ENCODE peak calls at places on chromosomes 4 and X, in four cellular contexts. F is CD8-positive, alpha-beta T cell; S is tibial nerve; G is esophagus squamous epithelium. R is an unnamed sample. For H3K9me3, the result is how much of the 10 kb centered on the place peaks cover.

GRCh38 chrX:30939928-30940327 is 50.9 kb upstream of the TAB3 start:
- DNase-seq in F (no peak), S (no peak), G (no peak), R (no peak)

GRCh38 chr4:113260671-113261070 is 211.2 kb downstream of the ANK2 start:
- DNase-seq in F (no peak), S (no peak), G (no peak), R (no peak)

GRCh38 chrX:38304010-38304409 is 23.3 kb downstream of the RPGR start:
- DNase-seq in S (no peak), G (no peak), F (no peak), R (no peak)

GRCh38 chr4:26992657-26993361 is 132.2 kb downstream of the STIM2 start:
- DNase-seq in F (no peak), G (no peak), S (peak), R (no peak)

GRCh38 chr4:4457803-4458550 is 71.1 kb downstream of the NSG1 start:
- DNase-seq in S (no peak), G (no peak), F (no peak), R (no peak)

GRCh38 chrX:17682259-17682658 is 55.0 kb upstream of the SCML1 start:
- DNase-seq in F (no peak), G (no peak), S (no peak), R (no peak)

GRCh38 chr4:34289489-34289888 is 1954.8 kb downstream of the ARAP2 start:
- DNase-seq in F (no peak), G (no peak), S (no peak), R (no peak)

GRCh38 chr4:125796138-125796537 is 481.4 kb downstream of the FAT4 start:
- DNase-seq in G (no peak), S (no peak), F (no peak), R (no peak)

GRCh38 chrX:15475486-15475885 is 17.6 kb downstream of the PIR start:
- DNase-seq in F (no peak), S (no peak), G (no peak), R (no peak)

GRCh38 chrX:22800806-22801205 is 199.0 kb upstream of the DDX53 start:
- DNase-seq in F (no peak), S (no peak), G (no peak), R (no peak)

GRCh38 chrX:50617183-50617582 is 146.6 kb upstream of the DGKK start:
- DNase-seq in F (no peak), G (no peak), S (no peak), R (no peak)

DNA sequence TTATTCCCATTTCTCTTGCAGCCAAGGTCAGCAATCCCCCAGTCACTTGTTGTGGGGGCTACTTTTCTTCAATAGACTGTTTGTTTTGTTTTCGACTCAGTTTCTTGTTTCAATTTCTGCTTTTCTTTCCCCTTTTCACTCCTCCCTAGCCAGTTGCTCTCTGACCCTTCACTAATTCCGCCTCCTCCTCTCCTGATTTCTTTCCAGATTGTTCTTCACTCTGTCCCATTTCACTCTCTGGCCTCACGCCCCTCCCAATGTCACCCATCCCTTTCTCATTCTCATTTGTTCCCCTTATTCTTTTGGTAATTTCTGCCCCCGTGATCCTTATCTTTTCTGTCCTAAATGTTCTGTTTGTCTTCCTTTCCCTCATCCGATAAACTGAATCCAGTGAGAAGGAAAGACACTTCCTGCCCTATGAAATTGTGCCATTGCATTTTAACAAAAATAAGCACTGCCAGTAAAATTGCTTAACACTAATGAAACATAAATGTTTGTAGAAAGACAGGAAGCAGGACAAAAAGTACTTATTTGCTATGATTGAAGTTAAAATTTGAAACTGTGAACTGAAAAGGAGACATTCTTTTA is 94.5 kb upstream of the RASGEF1B start:
- DNase-seq in S (no peak), F (no peak), G (no peak), R (no peak)
- H3K27ac ChIP-seq in S (peak), F (no peak), G (peak), R (no peak)

GRCh38 chrX:619451-619811 is 11.2 kb upstream of the SHOX start:
- DNase-seq in S (no peak), G (no peak), F (peak), R (no peak)

GRCh38 chrX:619812-620493 is 10.6 kb upstream of the SHOX start:
- DNase-seq in S (no peak), F (peak), G (no peak), R (no peak)

GRCh38 chrX:617891-618290 is 12.7 kb upstream of the SHOX start:
- DNase-seq in G (no peak), S (no peak), F (peak), R (no peak)

GRCh38 chrX:617401-617800 is 13.2 kb upstream of the SHOX start:
- DNase-seq in G (no peak), F (peak), S (no peak), R (no peak)

DNA sequence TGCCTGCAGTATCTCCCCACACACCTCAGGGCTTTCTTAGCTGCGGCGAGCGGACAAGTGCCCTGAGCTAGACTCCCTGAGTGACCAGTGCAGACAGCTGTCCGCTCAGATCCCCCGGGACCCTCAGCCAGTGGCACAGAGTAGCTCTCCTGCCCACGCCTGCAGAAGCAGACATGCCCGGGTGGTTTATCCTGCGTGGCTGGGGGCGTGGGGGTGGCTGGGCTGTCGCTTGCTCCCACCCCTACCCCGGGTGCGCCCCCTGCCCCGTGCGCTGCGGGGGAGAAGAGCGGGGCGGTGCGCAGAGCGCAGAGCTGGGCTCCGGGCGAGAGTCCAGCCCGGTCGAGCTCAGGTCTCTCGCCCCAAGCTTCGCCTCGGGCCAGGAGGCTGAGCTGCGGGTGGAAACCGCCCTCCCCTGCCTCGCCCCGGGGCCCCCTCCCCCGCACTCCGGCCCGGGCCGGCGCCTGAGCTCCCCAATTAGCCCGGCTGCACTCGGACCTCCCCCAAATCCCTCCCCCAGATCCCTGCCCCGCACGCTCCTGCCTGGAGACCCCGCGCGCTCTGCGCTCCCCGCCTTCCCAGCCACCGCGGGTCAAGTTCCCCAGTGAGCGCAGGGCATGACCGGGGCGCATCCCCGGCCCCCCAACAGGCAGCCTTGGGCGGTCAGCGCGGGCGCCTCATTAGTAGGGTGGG is 11.7 kb upstream of the SHOX start:
- DNase-seq in S (no peak), F (peak), G (no peak), R (no peak)
- H3K9me3 ChIP-seq in S (under half), F (under half), G (under half), R (under half)

DNA sequence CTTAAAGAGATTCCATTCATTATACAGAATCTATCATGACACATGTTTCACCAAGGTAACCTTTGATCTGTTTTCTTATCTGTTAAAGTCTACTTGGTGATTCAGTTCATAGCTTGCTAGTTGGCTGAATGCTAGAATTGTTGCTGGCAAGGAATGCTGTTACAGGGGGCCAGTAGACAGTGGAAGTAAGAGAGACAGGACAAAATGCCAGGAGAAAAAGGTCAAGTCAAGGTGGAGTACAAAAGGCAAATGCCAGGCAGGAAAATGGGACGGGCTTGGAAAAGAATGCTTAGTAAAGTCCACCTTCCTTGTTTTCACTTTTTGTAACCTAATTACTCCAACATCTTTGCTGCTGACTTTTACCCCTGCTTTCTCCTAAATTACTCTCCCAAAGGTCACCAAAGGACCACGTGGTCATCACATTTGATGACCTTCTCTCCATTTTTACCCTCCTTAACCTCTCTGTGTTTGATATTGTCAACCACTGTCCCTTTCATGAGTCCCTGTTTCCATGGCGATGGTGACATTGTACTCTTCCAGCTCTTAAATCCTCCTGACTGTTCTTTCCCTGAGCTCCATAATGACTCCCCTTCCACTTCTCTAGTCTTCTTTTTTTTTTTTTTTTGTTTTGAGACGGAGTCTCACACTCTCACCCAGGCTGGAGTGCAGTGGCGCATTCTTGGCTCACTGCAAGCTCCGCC is 24.5 kb upstream of the TAPT1 start:
- DNase-seq in F (no peak), S (no peak), G (no peak), R (no peak)
- H3K27ac ChIP-seq in F (no peak), S (no peak), G (no peak), R (no peak)

DNA sequence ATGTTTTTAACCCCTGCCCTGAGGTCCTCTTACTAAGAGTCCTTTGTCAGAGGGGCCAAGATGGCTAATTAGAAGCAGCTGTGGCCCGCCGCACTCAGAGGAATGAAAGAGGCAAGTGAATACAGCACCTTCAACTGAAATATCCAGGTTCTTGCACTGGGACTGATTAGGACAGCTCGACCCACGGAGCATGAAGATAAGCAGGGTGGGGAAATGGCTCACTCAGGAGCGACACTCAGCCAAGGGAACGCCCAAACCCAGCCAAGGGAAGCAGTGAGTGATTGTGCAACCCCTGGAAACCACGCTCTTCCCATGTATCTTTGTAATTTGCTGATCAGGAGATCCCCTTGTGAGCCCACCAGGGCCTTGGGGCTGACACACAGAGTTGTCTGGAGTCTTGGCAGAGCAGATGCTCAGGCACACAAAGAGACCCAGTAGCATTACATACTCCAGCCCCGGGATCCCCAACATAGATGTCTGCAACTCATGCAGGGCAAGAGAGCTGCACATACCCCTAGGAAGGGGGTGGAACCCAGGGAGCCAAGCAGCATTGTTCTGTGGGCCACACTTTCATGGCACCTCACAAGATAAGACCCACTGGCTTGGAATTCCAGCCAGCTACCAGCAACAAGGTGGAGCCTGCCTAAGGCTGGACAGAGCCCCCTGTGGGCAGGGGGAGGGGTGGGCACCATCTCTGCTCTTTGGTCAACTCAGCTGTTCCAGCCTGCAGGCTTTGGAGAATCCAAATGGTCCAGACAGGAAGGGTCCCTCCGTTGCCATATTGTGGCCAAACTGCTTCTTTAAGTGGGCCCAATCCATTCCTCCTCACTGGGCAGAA is 23.3 kb downstream of the F8A3 start:
- DNase-seq in G (no peak), S (peak), F (no peak), R (no peak)
- H3K9me3 ChIP-seq in G (under half), S (under half), F (under half), R (under half)

DNA sequence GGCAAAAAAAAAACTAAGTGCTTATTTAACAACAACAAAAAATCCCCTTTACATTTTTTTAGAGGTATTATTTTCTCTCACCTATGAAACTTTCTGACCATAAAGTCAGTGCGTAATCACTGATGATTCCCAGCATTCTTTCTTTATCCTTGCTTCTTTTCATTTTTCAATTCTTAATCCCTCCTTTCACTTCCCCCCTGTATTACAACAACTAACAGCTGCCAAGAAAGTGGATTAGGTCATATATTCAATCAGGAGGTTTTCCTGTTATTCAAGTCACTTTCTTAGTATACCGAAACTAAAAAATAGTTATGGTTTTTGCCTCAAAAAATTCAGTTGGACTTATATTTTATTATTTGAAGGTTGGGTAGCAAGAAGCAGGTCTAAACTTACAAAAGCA is 2.1 kb upstream of the STAP1 start:
- DNase-seq in G (no peak), F (no peak), S (no peak), R (no peak)
- H3K27ac ChIP-seq in G (peak), F (no peak), S (no peak), R (no peak)

GRCh38 chr4:135073389-135073788 is 871.8 kb upstream of the PABPC4L start:
- DNase-seq in F (no peak), G (no peak), S (no peak), R (no peak)
- H3K9me3 ChIP-seq in F (under half), G (under half), S (under half), R (under half)